ENCODE peak calls at places on chromosome 11, in five cellular contexts. F is HCT116, D is K562, N is SK-N-SH, K is GM12878. S is an unnamed sample.

GRCh38 chr11:77170107-77170506 is 42.1 kb downstream of the MYO7A start:
- DNase-seq in F (no peak), D (no peak), N (no peak), K (no peak), S (no peak)

GRCh38 chr11:23540101-23540561 is 679.9 kb upstream of the CCDC179 start:
- DNase-seq in F (no peak), D (peak; percentile 19), N (peak; percentile 66), K (peak; percentile 5), S (peak; percentile 44)

GRCh38 chr11:41115066-41115465 is 344.4 kb downstream of the LRRC4C start:
- DNase-seq in F (no peak), D (no peak), N (no peak), K (no peak), S (no peak)

GRCh38 chr11:10305262-10305963 is 540 bp downstream of the ADM start:
- DNase-seq in F (no peak), D (no peak), N (peak; percentile 76), K (no peak), S (peak; percentile 33)

GRCh38 chr11:59174664-59175033 is 2.7 kb downstream of the DTX4 start:
- DNase-seq in F (no peak), D (no peak), N (no peak), K (no peak), S (peak; percentile 68)

GRCh38 chr11:46285594-46286033 is 8.2 kb downstream of the CREB3L1 start:
- DNase-seq in F (no peak), D (no peak), N (no peak), K (no peak), S (no peak)

GRCh38 chr11:2745511-2745910 is 45.7 kb upstream of the KCNQ1OT1 start:
- DNase-seq in F (no peak), D (no peak), N (no peak), K (no peak), S (no peak)

GRCh38 chr11:17734986-17735822 is 623 bp downstream of the KCNC1 start:
- DNase-seq in F (no peak), D (peak; percentile 68), N (peak; percentile 86), K (no peak), S (peak; percentile 33)

GRCh38 chr11:7892751-7893356 is 38.2 kb downstream of the OR10A6 start:
- DNase-seq in F (peak; percentile 22), D (peak; percentile 13), N (peak; percentile 56), K (no peak), S (peak; percentile 36)

GRCh38 chr11:46352063-46352841 is 5.0 kb downstream of the DGKZ start:
- DNase-seq in F (no peak), D (peak; percentile 85), N (peak; percentile 85), K (no peak), S (no peak)

GRCh38 chr11:105130189-105130813 is 9.3 kb downstream of the CARD18 start:
- DNase-seq in F (no peak), D (no peak), N (no peak), K (no peak), S (no peak)

GRCh38 chr11:19878520-19878919 is 165.9 kb downstream of the NAV2 start:
- DNase-seq in F (no peak), D (no peak), N (no peak), K (no peak), S (no peak)

GRCh38 chr11:61124574-61125309 is 22.5 kb downstream of the CD5 start:
- DNase-seq in F (no peak), D (no peak), N (no peak), K (no peak), S (no peak)

GRCh38 chr11:45580399-45580798 is 85.0 kb downstream of the CHST1 start:
- DNase-seq in F (no peak), D (no peak), N (no peak), K (no peak), S (no peak)

GRCh38 chr11:59708537-59708936 is 5.1 kb downstream of the OR10V1 start:
- DNase-seq in F (no peak), D (no peak), N (no peak), K (no peak), S (no peak)

GRCh38 chr11:56331861-56332491 is 13.9 kb upstream of the OR8K1 start:
- DNase-seq in F (no peak), D (no peak), N (peak; percentile 45), K (no peak), S (no peak)

GRCh38 chr11:64241175-64241429 is 207 bp downstream of the FKBP2 start:
- DNase-seq in F (no peak), D (no peak), N (no peak), K (peak; percentile 91), S (no peak)

GRCh38 chr11:1869427-1870325 is 16.8 kb downstream of the LSP1 start:
- DNase-seq in F (no peak), D (peak; percentile 56), N (no peak), K (no peak), S (peak; percentile 20)

GRCh38 chr11:125123947-125124633 is 12.7 kb upstream of the TMEM218 start:
- DNase-seq in F (peak; percentile 86), D (peak; percentile 50), N (peak; percentile 42), K (no peak), S (peak; percentile 73)
- TF ChIP-seq ZBTB33 in F (no peak), D (no peak), N (no peak), K (peak; percentile 98), S (no peak)

DNA sequence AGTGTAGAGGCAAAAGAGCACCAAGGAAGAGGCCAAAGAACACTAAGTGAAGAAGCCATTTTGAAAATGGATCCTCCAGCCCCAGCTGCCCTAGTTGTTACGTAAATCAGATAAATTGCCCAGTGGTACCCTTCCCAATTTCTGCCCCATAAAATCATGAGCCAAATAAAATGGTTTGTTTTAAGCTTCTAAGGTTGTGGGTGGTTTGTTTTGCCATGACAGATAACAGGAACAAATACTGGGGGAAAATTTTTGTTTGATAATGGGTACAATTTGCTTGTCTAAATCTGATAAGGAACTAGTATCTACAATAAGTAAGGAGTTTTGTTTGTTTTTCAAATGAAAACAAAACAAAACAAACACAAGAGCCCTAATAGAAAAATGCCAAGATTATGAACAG is 30.6 kb upstream of the HSD17B12 start:
- DNase-seq in F (no peak), D (no peak), N (no peak), K (no peak), S (no peak)
- TF ChIP-seq ZBTB33 in F (no peak), D (no peak), N (no peak), K (no peak), S (no peak)

GRCh38 chr11:116955548-116955947 is 118.1 kb upstream of the APOA1 start:
- DNase-seq in F (no peak), D (no peak), N (no peak), K (no peak), S (no peak)
- TF ChIP-seq ZBTB33 in F (no peak), D (no peak), N (no peak), K (no peak), S (no peak)

GRCh38 chr11:128624269-128625170 is 37.2 kb upstream of the ETS1 start:
- DNase-seq in F (no peak), D (no peak), N (no peak), K (no peak), S (no peak)
- TF ChIP-seq ZBTB33 in F (no peak), D (no peak), N (no peak), K (no peak), S (no peak)

DNA sequence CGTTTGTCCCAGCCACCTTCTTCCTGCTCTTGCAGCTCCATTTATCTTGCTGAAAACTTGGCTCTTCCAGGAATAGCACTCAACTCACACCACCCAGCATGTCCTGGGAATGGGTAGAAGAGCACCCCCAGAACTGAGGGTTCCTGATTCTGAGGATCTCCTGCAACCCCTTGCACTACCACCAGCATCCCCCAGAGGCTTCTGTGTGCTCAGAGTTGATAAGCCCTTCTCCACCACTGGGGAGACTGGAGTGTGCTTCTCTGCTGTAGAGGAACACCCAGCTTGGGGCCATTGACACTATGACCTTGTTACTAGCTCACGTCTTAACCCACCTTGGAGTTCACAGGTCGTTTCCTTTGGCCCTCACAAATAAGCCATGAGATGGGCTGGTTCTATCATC is 121.0 kb downstream of the GRIK4 start:
- DNase-seq in F (no peak), D (peak; percentile 53), N (no peak), K (no peak), S (no peak)
- TF ChIP-seq ZBTB33 in F (no peak), D (no peak), N (no peak), K (no peak), S (no peak)

S was measured in HepG2.